ENCODE peak calls at places on chromosome 17, in six cellular contexts. Q is activated effector memory CD4-positive, alpha-beta T cell treated with Interleukin-2 at 50 U/mL for 16 hours; P is NCI-H1092 treated with DMSO at 0.1 percent for 48 hours; N is Daoy; I is SW 1271; G is HTR-8/SVneo. X is an unnamed sample.

GRCh38 chr17:43880420-43880991 is 26.8 kb downstream of the MPP2 start:
- DNase-seq in Q (peak), P (peak), G (peak), I (no peak), N (peak), X (peak)

GRCh38 chr17:74987909-74988711 is 678 bp downstream of the CDR2L start:
- DNase-seq in P (peak), I (peak), G (peak), Q (no peak), N (peak), X (no peak)

GRCh38 chr17:63649813-63650212 is 27.6 kb downstream of the MAP3K3 start:
- DNase-seq in I (no peak), P (no peak), N (no peak), Q (no peak), G (no peak), X (no peak)

GRCh38 chr17:39402890-39403605 is 1.6 kb upstream of the FBXL20 start:
- DNase-seq in I (no peak), G (no peak), Q (no peak), N (no peak), P (no peak), X (no peak)

GRCh38 chr17:78637643-78638042 is 60.4 kb upstream of the DNAH17 start:
- DNase-seq in G (no peak), Q (no peak), I (no peak), P (no peak), N (no peak), X (no peak)

GRCh38 chr17:39915559-39915958 is 2.9 kb downstream of the GSDMB start:
- DNase-seq in P (no peak), I (no peak), N (no peak), Q (no peak), G (no peak), X (no peak)

GRCh38 chr17:79223953-79224352 is 149.3 kb downstream of the ENGASE start:
- DNase-seq in N (no peak), P (no peak), Q (no peak), I (no peak), G (no peak), X (no peak)

GRCh38 chr17:17693253-17693954 is 12.1 kb downstream of the RAI1 start:
- DNase-seq in G (no peak), Q (no peak), N (peak), I (peak), P (peak), X (no peak)

GRCh38 chr17:80871341-80871740 is 120.3 kb upstream of the CHMP6 start:
- DNase-seq in Q (no peak), P (no peak), N (no peak), G (no peak), I (no peak), X (no peak)

GRCh38 chr17:42203354-42203753 is 9.1 kb upstream of the GHDC start:
- DNase-seq in N (no peak), I (no peak), P (no peak), Q (no peak), G (no peak), X (no peak)

GRCh38 chr17:48605409-48605864 is 651 bp upstream of the HOXB6 start:
- DNase-seq in N (no peak), P (no peak), G (no peak), I (no peak), Q (no peak), X (no peak)

GRCh38 chr17:44909681-44910144 is 5.6 kb downstream of the GFAP start:
- DNase-seq in N (peak), G (peak), Q (no peak), I (no peak), P (no peak), X (no peak)

GRCh38 chr17:79790805-79791353 is 6.0 kb downstream of the CBX8 start:
- DNase-seq in I (no peak), G (no peak), P (no peak), N (no peak), Q (no peak), X (no peak)

GRCh38 chr17:31581022-31581483 is 189.6 kb downstream of the RAB11FIP4 start:
- DNase-seq in P (peak), I (peak), G (peak), Q (no peak), N (peak), X (no peak)

GRCh38 chr17:5837055-5837491 is 233.1 kb upstream of the WSCD1 start:
- DNase-seq in I (peak), G (no peak), P (no peak), N (peak), Q (no peak), X (no peak)

GRCh38 chr17:21017861-21018260 is 24.9 kb downstream of the USP22 start:
- DNase-seq in N (no peak), G (no peak), Q (no peak), P (no peak), I (no peak), X (no peak)

GRCh38 chr17:72661093-72661944 is 431.2 kb downstream of the SLC39A11 start:
- DNase-seq in Q (no peak), I (no peak), P (no peak), G (no peak), N (peak), X (no peak)

GRCh38 chr17:6530324-6530920 is 25.9 kb downstream of the PITPNM3 start:
- DNase-seq in N (no peak), I (no peak), G (no peak), P (no peak), Q (no peak), X (no peak)

GRCh38 chr17:75130632-75131277 is 787 bp downstream of the NT5C start:
- DNase-seq in P (peak), G (peak), Q (peak), I (no peak), N (peak), X (peak)

GRCh38 chr17:29003289-29003688 is 2.5 kb downstream of the SEZ6 start:
- DNase-seq in N (no peak), P (no peak), G (no peak), Q (no peak), I (no peak), X (no peak)

GRCh38 chr17:83068641-83069570 is 10.5 kb upstream of the METRNL start:
- DNase-seq in G (no peak), I (no peak), N (no peak), Q (no peak), P (no peak), X (peak)

GRCh38 chr17:15384142-15384803 is 42.9 kb upstream of the TEKT3 start:
- DNase-seq in I (no peak), N (peak), G (no peak), Q (no peak), P (no peak), X (no peak)

GRCh38 chr17:62724398-62725146 is 83.5 kb downstream of the MARCHF10 start:
- DNase-seq in Q (peak), I (no peak), G (no peak), P (no peak), N (peak), X (peak)

GRCh38 chr17:78418627-78419026 is 40.2 kb downstream of the PGS1 start:
- DNase-seq in I (no peak), N (no peak), G (no peak), P (no peak), Q (no peak), X (no peak)

GRCh38 chr17:80644588-80644987 is 100.0 kb downstream of the RPTOR start:
- DNase-seq in Q (no peak), N (no peak), G (no peak), P (no peak), I (no peak), X (no peak)

GRCh38 chr17:72184805-72185204 is 64.0 kb downstream of the SOX9 start:
- DNase-seq in P (no peak), I (no peak), N (no peak), Q (no peak), G (no peak), X (no peak)

GRCh38 chr17:81870155-81870977 is 771 bp downstream of the ARHGDIA start:
- DNase-seq in N (peak), I (no peak), P (no peak), G (no peak), Q (no peak), X (peak)

GRCh38 chr17:5203908-5204294 is 12.2 kb upstream of the ZNF594 start:
- DNase-seq in N (peak), I (no peak), P (no peak), Q (no peak), G (no peak), X (no peak)

GRCh38 chr17:80441133-80441578 is 26.2 kb downstream of the ENDOV start:
- DNase-seq in G (peak), P (no peak), Q (peak), I (no peak), N (peak), X (peak)

GRCh38 chr17:7987112-7987893 is 15.1 kb upstream of the GUCY2D start:
- DNase-seq in N (no peak), P (no peak), Q (no peak), I (no peak), G (no peak), X (no peak)

GRCh38 chr17:20187049-20187448 is 177.9 kb downstream of the SPECC1 start:
- DNase-seq in Q (no peak), I (no peak), G (no peak), N (peak), P (no peak), X (no peak)

GRCh38 chr17:39765766-39766165 is 28.0 kb downstream of the GRB7 start:
- DNase-seq in P (no peak), I (no peak), Q (no peak), G (no peak), N (no peak), X (no peak)

GRCh38 chr17:30239089-30239462 is 3.6 kb upstream of the SLC6A4 start:
- DNase-seq in I (no peak), P (no peak), Q (no peak), G (no peak), N (no peak), X (no peak)

GRCh38 chr17:17613708-17614114 is 22.2 kb upstream of the PEMT start:
- DNase-seq in P (peak), I (peak), G (peak), N (peak), Q (no peak), X (peak)

GRCh38 chr17:49843774-49844350 is 4.0 kb downstream of the TAC4 start:
- DNase-seq in G (no peak), N (no peak), Q (no peak), I (no peak), P (no peak), X (no peak)

GRCh38 chr17:38449364-38449763 is 21.1 kb downstream of the ARHGAP23 start:
- DNase-seq in G (no peak), P (no peak), Q (no peak), I (no peak), N (peak), X (no peak)